ENCODE peak calls at places on chromosomes 12 and 14, in seven cellular contexts. L is IMR-90, O is mesendoderm, W is neuronal stem cell, B is H1, C is mesenchymal stem cell, M is trophoblast cell. T is an unnamed sample.

GRCh38 chr12:46071769-46072624 is 81.6 kb upstream of the SCAF11 start:
- DNase-seq in C (peak; percentile 79), W (peak; percentile 50), M (peak; percentile 75), B (peak; percentile 80), O (peak; percentile 85), L (peak; percentile 71), T (peak; percentile 86)

GRCh38 chr12:4858385-4858784 is 51.3 kb upstream of the KCNA1 start:
- DNase-seq in M (peak; percentile 20), W (peak; percentile 41), O (peak; percentile 65), L (no peak), C (no peak), B (peak; percentile 58), T (peak; percentile 77)

GRCh38 chr12:90543841-90544240 is 411.1 kb downstream of the CCER1 start:
- DNase-seq in W (no peak), M (no peak), L (peak; percentile 66), C (no peak), O (no peak), B (no peak), T (no peak)

GRCh38 chr12:13114251-13115052 is 11.0 kb upstream of the GSG1 start:
- DNase-seq in B (no peak), M (no peak), O (peak; percentile 67), W (no peak), L (no peak), C (no peak), T (no peak)

GRCh38 chr14:106848330-106849121 is 1322.1 kb downstream of the TMEM121 start:
- DNase-seq in M (peak; percentile 50), L (no peak), W (no peak), O (no peak), C (no peak), B (no peak), T (no peak)

GRCh38 chr14:103740991-103741689 is 25.5 kb downstream of the ZFYVE21 start:
- DNase-seq in C (peak; percentile 12), O (peak; percentile 18), L (peak; percentile 39), W (no peak), M (peak; percentile 39), B (no peak), T (no peak)

GRCh38 chr14:84527706-84528105 is 1002.2 kb upstream of the FLRT2 start:
- DNase-seq in B (no peak), L (no peak), W (no peak), C (no peak), O (no peak), M (no peak), T (no peak)

GRCh38 chr12:103799504-103800251 is 41.4 kb downstream of the NT5DC3 start:
- DNase-seq in B (no peak), C (peak; percentile 61), W (no peak), M (peak; percentile 84), L (peak; percentile 68), O (peak; percentile 36), T (no peak)

GRCh38 chr12:129001-129400 is 62.4 kb downstream of the IQSEC3 start:
- DNase-seq in L (no peak), W (no peak), C (no peak), M (no peak), B (no peak), O (no peak), T (no peak)

GRCh38 chr14:101480747-101481530 is 80.4 kb upstream of the DIO3 start:
- DNase-seq in O (no peak), L (peak; percentile 82), W (no peak), M (no peak), C (no peak), B (no peak), T (peak; percentile 15)

GRCh38 chr14:36988568-36988967 is 183.8 kb downstream of the SLC25A21 start:
- DNase-seq in M (no peak), W (no peak), O (no peak), L (peak; percentile 67), C (peak; percentile 28), B (no peak), T (no peak)

GRCh38 chr12:56773113-56773512 is 10.0 kb downstream of the HSD17B6 start:
- DNase-seq in C (no peak), W (no peak), O (no peak), L (no peak), M (no peak), B (no peak), T (no peak)

GRCh38 chr12:95805864-95806669 is 15.5 kb upstream of the NTN4 start:
- DNase-seq in L (peak; percentile 99), M (peak; percentile 62), O (peak; percentile 49), C (peak; percentile 95), B (no peak), W (no peak), T (no peak)

GRCh38 chr12:124399622-124400021 is 104.7 kb downstream of the RFLNA start:
- DNase-seq in W (peak; percentile 36), M (peak; percentile 62), B (peak; percentile 76), L (no peak), C (peak; percentile 51), O (peak; percentile 42), T (peak; percentile 68)

GRCh38 chr12:117387832-117388231 is 26.4 kb upstream of the NOS1 start:
- DNase-seq in O (no peak), W (no peak), L (no peak), B (no peak), M (no peak), C (no peak), T (no peak)

GRCh38 chr14:101113835-101114725 is 210.6 kb upstream of the RTL1 start:
- DNase-seq in B (peak; percentile 33), W (no peak), C (no peak), O (no peak), L (no peak), M (no peak), T (no peak)

GRCh38 chr12:32671930-32672785 is 6.9 kb upstream of the DNM1L start:
- DNase-seq in M (peak; percentile 74), B (no peak), L (peak; percentile 83), O (peak; percentile 70), W (peak; percentile 24), C (peak; percentile 65), T (peak; percentile 59)

GRCh38 chr14:65833256-65833880 is 420.8 kb downstream of the FUT8 start:
- DNase-seq in L (no peak), C (no peak), M (no peak), O (no peak), B (no peak), W (no peak), T (no peak)

GRCh38 chr14:97634786-97635185 is 837.6 kb downstream of the VRK1 start:
- DNase-seq in C (no peak), O (no peak), B (no peak), L (no peak), M (no peak), W (no peak), T (no peak)

GRCh38 chr12:91400249-91400648 is 217.6 kb upstream of the DCN start:
- DNase-seq in M (no peak), L (no peak), O (peak; percentile 86), B (no peak), W (no peak), C (no peak), T (no peak)

GRCh38 chr12:48334807-48335206 is 15.9 kb downstream of the ZNF641 start:
- DNase-seq in W (no peak), B (no peak), O (no peak), L (no peak), M (peak; percentile 5), C (no peak), T (no peak)

GRCh38 chr12:113102811-113103210 is 32.8 kb downstream of the RASAL1 start:
- DNase-seq in M (no peak), B (no peak), C (no peak), O (no peak), W (no peak), L (no peak), T (no peak)

GRCh38 chr14:90857866-90858265 is 41.6 kb upstream of the TTC7B start:
- DNase-seq in L (no peak), W (no peak), M (no peak), B (no peak), O (no peak), C (no peak), T (no peak)

GRCh38 chr12:20629414-20630156 is 65.5 kb upstream of the SLCO1C1 start:
- DNase-seq in L (peak; percentile 21), M (no peak), B (no peak), C (peak; percentile 13), O (no peak), W (no peak), T (no peak)

DNA sequence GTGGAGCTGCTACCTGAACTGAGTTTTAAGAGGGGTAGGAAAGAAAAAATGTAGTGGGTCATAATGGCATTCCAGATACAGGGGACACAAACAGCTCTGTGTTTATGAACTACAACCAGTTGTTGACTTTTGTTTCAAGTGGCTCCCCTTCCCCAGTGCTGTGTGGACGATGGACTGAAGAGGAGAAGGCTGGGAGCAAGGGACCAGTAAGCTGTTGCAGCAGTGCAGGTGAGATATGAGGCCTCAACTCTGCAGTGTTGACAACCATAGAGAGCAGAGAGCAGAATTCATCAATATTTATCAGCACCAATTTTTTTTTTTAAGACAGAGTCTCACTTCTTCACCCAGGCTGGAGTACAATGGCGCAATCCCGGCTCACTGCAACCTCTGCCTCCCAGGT is 46.6 kb downstream of the MDM2 start:
- DNase-seq in O (no peak), W (no peak), B (no peak), M (no peak), C (no peak), L (no peak), T (no peak)
- H3K23ac ChIP-seq in O (no peak overlapping the region), W (no peak overlapping the region), B (no peak overlapping the region), M (no peak overlapping the region), C (no peak overlapping the region), L (no peak overlapping the region), T (no peak overlapping the region)

GRCh38 chr12:116294464-116295002 is 17.0 kb upstream of the MED13L start:
- DNase-seq in B (no peak), W (no peak), L (no peak), M (no peak), C (no peak), O (no peak), T (no peak)
- H3K23ac ChIP-seq in B (no peak overlapping the region), W (no peak overlapping the region), L (no peak overlapping the region), M (no peak overlapping the region), C (no peak overlapping the region), O (no peak overlapping the region), T (no peak overlapping the region)

GRCh38 chr14:76837524-76837923 is 11.3 kb downstream of the LRRC74A start:
- DNase-seq in B (no peak), L (no peak), C (no peak), O (no peak), M (no peak), W (no peak), T (no peak)
- H3K23ac ChIP-seq in B (no peak overlapping the region), L (no peak overlapping the region), C (no peak overlapping the region), O (no peak overlapping the region), M (no peak overlapping the region), W (no peak overlapping the region), T (no peak overlapping the region)

GRCh38 chr12:94386422-94386821 is 73.2 kb downstream of the CEP83 start:
- DNase-seq in W (no peak), C (peak; percentile 43), M (no peak), O (no peak), B (no peak), L (peak; percentile 39), T (no peak)
- H3K23ac ChIP-seq in W (no peak overlapping the region), C (no peak overlapping the region), M (no peak overlapping the region), O (no peak overlapping the region), B (no peak overlapping the region), L (no peak overlapping the region), T (no peak overlapping the region)